ENCODE peak calls at places on chromosomes 6 and 20, in nine cellular contexts. O is lower leg skin; R is WTC11; I is esophagus squamous epithelium; G is neural crest cell; Y is 8988T; U is stimulated activated CD8-positive, alpha-beta memory T cell treated with anti-CD3 and anti-CD28 coated beads, Interleukin-7, amount 100 ng/mL, for 1 hour; F is HS-5; B is fibroblast of the aortic adventitia. C is an unnamed sample.

GRCh38 chr6:44539701-44540100 is 152.2 kb downstream of the CDC5L start:
- DNase-seq in I (no peak), U (no peak), G (no peak), F (no peak), Y (no peak), B (no peak), R (no peak), O (no peak), C (no peak)

GRCh38 chr6:158559895-158560786 is at the start of gene TMEM181:
- DNase-seq in U (peak), O (peak), G (peak), Y (peak), B (peak), R (peak), I (peak), F (peak), C (peak)

GRCh38 chr20:14633507-14633906 is 296.1 kb upstream of the FLRT3 start:
- DNase-seq in U (no peak), R (no peak), G (no peak), I (no peak), F (no peak), Y (no peak), O (no peak), B (no peak), C (no peak)

GRCh38 chr20:3486850-3487249 is 16.0 kb downstream of the ATRN start:
- DNase-seq in Y (no peak), R (no peak), U (no peak), I (no peak), O (no peak), F (no peak), B (no peak), G (no peak), C (no peak)

GRCh38 chr6:166167801-166168615 is at the start of gene TBXT:
- DNase-seq in I (no peak), U (no peak), R (peak), Y (no peak), G (no peak), F (no peak), B (no peak), O (no peak), C (no peak)

GRCh38 chr20:11234181-11234969 is 560.6 kb upstream of the JAG1 start:
- DNase-seq in U (no peak), B (no peak), O (no peak), I (no peak), Y (no peak), R (no peak), G (no peak), F (no peak), C (no peak)

GRCh38 chr6:156347251-156348049 is 429.7 kb upstream of the ARID1B start:
- DNase-seq in O (no peak), I (no peak), U (no peak), G (no peak), F (no peak), Y (no peak), R (no peak), B (no peak), C (peak)

GRCh38 chr6:105849741-105850140 is 236.4 kb upstream of the PRDM1 start:
- DNase-seq in G (no peak), U (no peak), B (peak), F (no peak), Y (no peak), I (no peak), R (no peak), O (no peak), C (no peak)

GRCh38 chr6:162230147-162230752 is 497.3 kb downstream of the PRKN start:
- DNase-seq in R (no peak), I (no peak), F (no peak), B (no peak), O (no peak), Y (no peak), U (no peak), G (no peak), C (no peak)

GRCh38 chr6:150857062-150857905 is 8.2 kb upstream of the MTHFD1L start:
- DNase-seq in I (no peak), U (no peak), R (no peak), G (no peak), O (no peak), B (peak), F (peak), Y (no peak), C (no peak)

GRCh38 chr6:99151634-99152344 is 197.7 kb downstream of the FAXC start:
- DNase-seq in F (no peak), G (peak), I (no peak), U (peak), R (peak), B (peak), Y (peak), O (no peak), C (no peak)

GRCh38 chr20:36173451-36173933 is 19.0 kb downstream of the EPB41L1 start:
- DNase-seq in O (no peak), R (peak), F (no peak), U (no peak), G (peak), B (no peak), I (no peak), Y (no peak), C (peak)

GRCh38 chr20:50586531-50587232 is 76.5 kb downstream of the PTPN1 start:
- DNase-seq in I (no peak), O (no peak), U (no peak), Y (no peak), F (no peak), B (no peak), G (no peak), R (no peak), C (peak)